ENCODE peak calls at places on chromosomes 6 and 20, in seven cellular contexts. One of them, this sample, is unnamed.

GRCh38 chr20:31523361-31524283 is 9.4 kb downstream of the HM13 start:
- DNase-seq in IMR-90: peak
- DNase-seq in H9: no peak
- DNase-seq in mesenchymal stem cell: peak
- DNase-seq in mesendoderm: no peak
- DNase-seq in H1: no peak
- DNase-seq in trophoblast cell: peak
- DNase-seq in this sample: no peak

GRCh38 chr20:5657190-5657872 is 92.9 kb upstream of the SHLD1 start:
- DNase-seq in mesenchymal stem cell: peak
- DNase-seq in IMR-90: peak
- DNase-seq in trophoblast cell: peak
- DNase-seq in H9: no peak
- DNase-seq in H1: no peak
- DNase-seq in mesendoderm: no peak
- DNase-seq in this sample: no peak

GRCh38 chr20:10720550-10720949 is 46.8 kb upstream of the JAG1 start:
- DNase-seq in H9: no peak
- DNase-seq in IMR-90: no peak
- DNase-seq in mesendoderm: no peak
- DNase-seq in H1: no peak
- DNase-seq in mesenchymal stem cell: no peak
- DNase-seq in trophoblast cell: no peak
- DNase-seq in this sample: no peak

GRCh38 chr6:513961-514360 is 122.4 kb downstream of the IRF4 start:
- DNase-seq in trophoblast cell: no peak
- DNase-seq in mesendoderm: no peak
- DNase-seq in H9: no peak
- DNase-seq in H1: no peak
- DNase-seq in IMR-90: no peak
- DNase-seq in mesenchymal stem cell: no peak
- DNase-seq in this sample: no peak

GRCh38 chr20:51703446-51704287 is 64.5 kb downstream of the ATP9A start:
- DNase-seq in mesendoderm: no peak
- DNase-seq in H9: no peak
- DNase-seq in trophoblast cell: no peak
- DNase-seq in H1: no peak
- DNase-seq in IMR-90: no peak
- DNase-seq in mesenchymal stem cell: peak
- DNase-seq in this sample: no peak

GRCh38 chr6:22764521-22764920 is 195.2 kb downstream of the HDGFL1 start:
- DNase-seq in trophoblast cell: no peak
- DNase-seq in H9: no peak
- DNase-seq in mesendoderm: no peak
- DNase-seq in mesenchymal stem cell: peak
- DNase-seq in H1: no peak
- DNase-seq in IMR-90: peak
- DNase-seq in this sample: no peak

GRCh38 chr6:25899580-25900408 is 25.8 kb upstream of the SLC17A3 start:
- DNase-seq in IMR-90: no peak
- DNase-seq in H1: no peak
- DNase-seq in mesenchymal stem cell: peak
- DNase-seq in trophoblast cell: no peak
- DNase-seq in H9: no peak
- DNase-seq in mesendoderm: no peak
- DNase-seq in this sample: no peak

GRCh38 chr6:16400248-16400760 is 161.9 kb downstream of the GMPR start:
- DNase-seq in trophoblast cell: peak
- DNase-seq in mesenchymal stem cell: no peak
- DNase-seq in mesendoderm: no peak
- DNase-seq in H9: no peak
- DNase-seq in IMR-90: no peak
- DNase-seq in H1: no peak
- DNase-seq in this sample: no peak

GRCh38 chr6:95142661-95143060 is 434.7 kb upstream of the MANEA start:
- DNase-seq in mesendoderm: no peak
- DNase-seq in IMR-90: no peak
- DNase-seq in trophoblast cell: no peak
- DNase-seq in mesenchymal stem cell: no peak
- DNase-seq in H1: no peak
- DNase-seq in H9: no peak
- DNase-seq in this sample: no peak

GRCh38 chr6:169807219-169807618 is 55.8 kb downstream of the ERMARD start:
- DNase-seq in H9: no peak
- DNase-seq in mesenchymal stem cell: no peak
- DNase-seq in IMR-90: no peak
- DNase-seq in mesendoderm: no peak
- DNase-seq in trophoblast cell: no peak
- DNase-seq in H1: no peak
- DNase-seq in this sample: no peak

GRCh38 chr20:22791432-22791831 is 207.1 kb upstream of the FOXA2 start:
- DNase-seq in IMR-90: no peak
- DNase-seq in mesendoderm: no peak
- DNase-seq in H9: no peak
- DNase-seq in trophoblast cell: peak
- DNase-seq in H1: no peak
- DNase-seq in mesenchymal stem cell: no peak
- DNase-seq in this sample: no peak

GRCh38 chr6:161583561-161583960 is 309.7 kb upstream of the AGPAT4 start:
- DNase-seq in H1: no peak
- DNase-seq in mesendoderm: no peak
- DNase-seq in mesenchymal stem cell: no peak
- DNase-seq in H9: no peak
- DNase-seq in IMR-90: no peak
- DNase-seq in trophoblast cell: no peak
- DNase-seq in this sample: no peak

GRCh38 chr6:41288025-41288777 is 1.7 kb upstream of the TREM1 start:
- DNase-seq in mesenchymal stem cell: peak
- DNase-seq in H1: no peak
- DNase-seq in H9: no peak
- DNase-seq in IMR-90: peak
- DNase-seq in trophoblast cell: no peak
- DNase-seq in mesendoderm: no peak
- DNase-seq in this sample: no peak

GRCh38 chr20:12699374-12700228 is 309.2 kb upstream of the SPTLC3 start:
- DNase-seq in mesenchymal stem cell: no peak
- DNase-seq in IMR-90: no peak
- DNase-seq in H1: no peak
- DNase-seq in trophoblast cell: no peak
- DNase-seq in mesendoderm: no peak
- DNase-seq in H9: no peak
- DNase-seq in this sample: no peak

GRCh38 chr6:104954091-104954797 is 2.7 kb upstream of the LIN28B start:
- DNase-seq in IMR-90: no peak
- DNase-seq in mesenchymal stem cell: no peak
- DNase-seq in H9: no peak
- DNase-seq in H1: no peak
- DNase-seq in mesendoderm: peak
- DNase-seq in trophoblast cell: no peak
- DNase-seq in this sample: no peak

GRCh38 chr6:53887318-53887717 is 92.5 kb downstream of the LRRC1 start:
- DNase-seq in H1: no peak
- DNase-seq in mesendoderm: no peak
- DNase-seq in IMR-90: no peak
- DNase-seq in mesenchymal stem cell: no peak
- DNase-seq in H9: no peak
- DNase-seq in trophoblast cell: no peak
- DNase-seq in this sample: no peak

GRCh38 chr6:154613137-154613676 is 102.7 kb upstream of the CNKSR3 start:
- DNase-seq in mesendoderm: no peak
- DNase-seq in trophoblast cell: peak
- DNase-seq in H9: no peak
- DNase-seq in IMR-90: peak
- DNase-seq in mesenchymal stem cell: peak
- DNase-seq in H1: no peak
- DNase-seq in this sample: no peak

GRCh38 chr20:3313681-3314080 is 74.7 kb upstream of the SLC4A11 start:
- DNase-seq in mesendoderm: no peak
- DNase-seq in H9: no peak
- DNase-seq in trophoblast cell: no peak
- DNase-seq in IMR-90: no peak
- DNase-seq in H1: no peak
- DNase-seq in mesenchymal stem cell: peak
- DNase-seq in this sample: no peak

GRCh38 chr6:108763931-108764579 is 84.2 kb upstream of the ARMC2 start:
- DNase-seq in mesendoderm: no peak
- DNase-seq in H9: no peak
- DNase-seq in mesenchymal stem cell: no peak
- DNase-seq in IMR-90: no peak
- DNase-seq in trophoblast cell: no peak
- DNase-seq in H1: peak
- DNase-seq in this sample: no peak

GRCh38 chr6:30931959-30932645 is at the start of gene SFTA2:
- DNase-seq in H1: no peak
- DNase-seq in mesenchymal stem cell: no peak
- DNase-seq in mesendoderm: no peak
- DNase-seq in H9: no peak
- DNase-seq in trophoblast cell: no peak
- DNase-seq in IMR-90: no peak
- DNase-seq in this sample: no peak

GRCh38 chr6:133130863-133131262 is 110.3 kb upstream of the EYA4 start:
- DNase-seq in mesenchymal stem cell: no peak
- DNase-seq in mesendoderm: peak
- DNase-seq in H1: no peak
- DNase-seq in H9: no peak
- DNase-seq in trophoblast cell: peak
- DNase-seq in IMR-90: peak
- DNase-seq in this sample: no peak

GRCh38 chr6:132122176-132122575 is 171.0 kb upstream of the CCN2 start:
- DNase-seq in H1: no peak
- DNase-seq in mesendoderm: no peak
- DNase-seq in IMR-90: no peak
- DNase-seq in H9: no peak
- DNase-seq in trophoblast cell: no peak
- DNase-seq in mesenchymal stem cell: peak
- DNase-seq in this sample: no peak

GRCh38 chr6:121247386-121247785 is 86.9 kb downstream of the TBC1D32 start:
- DNase-seq in H9: no peak
- DNase-seq in H1: no peak
- DNase-seq in IMR-90: peak
- DNase-seq in trophoblast cell: no peak
- DNase-seq in mesendoderm: no peak
- DNase-seq in mesenchymal stem cell: peak
- DNase-seq in this sample: no peak

GRCh38 chr20:59159091-59159821 is 4.4 kb upstream of the ZNF831 start:
- DNase-seq in mesendoderm: peak
- DNase-seq in mesenchymal stem cell: no peak
- DNase-seq in H9: peak
- DNase-seq in H1: peak
- DNase-seq in trophoblast cell: no peak
- DNase-seq in IMR-90: no peak
- DNase-seq in this sample: no peak

GRCh38 chr20:49594143-49594928 is 26.4 kb upstream of the PTGIS start:
- DNase-seq in IMR-90: peak
- DNase-seq in mesenchymal stem cell: no peak
- DNase-seq in trophoblast cell: peak
- DNase-seq in H9: no peak
- DNase-seq in mesendoderm: no peak
- DNase-seq in H1: no peak
- DNase-seq in this sample: no peak

GRCh38 chr20:44208770-44209169 is 1.8 kb downstream of the OSER1 start:
- DNase-seq in trophoblast cell: peak
- DNase-seq in H1: no peak
- DNase-seq in H9: no peak
- DNase-seq in mesenchymal stem cell: peak
- DNase-seq in mesendoderm: no peak
- DNase-seq in IMR-90: peak
- DNase-seq in this sample: no peak
- H3K27ac ChIP-seq in trophoblast cell: no peak
- H3K27ac ChIP-seq in H1: no peak
- H3K27ac ChIP-seq in H9: no peak
- H3K27ac ChIP-seq in mesenchymal stem cell: no peak
- H3K27ac ChIP-seq in mesendoderm: no peak
- H3K27ac ChIP-seq in IMR-90: peak
- H3K27ac ChIP-seq in this sample: no peak

DNA sequence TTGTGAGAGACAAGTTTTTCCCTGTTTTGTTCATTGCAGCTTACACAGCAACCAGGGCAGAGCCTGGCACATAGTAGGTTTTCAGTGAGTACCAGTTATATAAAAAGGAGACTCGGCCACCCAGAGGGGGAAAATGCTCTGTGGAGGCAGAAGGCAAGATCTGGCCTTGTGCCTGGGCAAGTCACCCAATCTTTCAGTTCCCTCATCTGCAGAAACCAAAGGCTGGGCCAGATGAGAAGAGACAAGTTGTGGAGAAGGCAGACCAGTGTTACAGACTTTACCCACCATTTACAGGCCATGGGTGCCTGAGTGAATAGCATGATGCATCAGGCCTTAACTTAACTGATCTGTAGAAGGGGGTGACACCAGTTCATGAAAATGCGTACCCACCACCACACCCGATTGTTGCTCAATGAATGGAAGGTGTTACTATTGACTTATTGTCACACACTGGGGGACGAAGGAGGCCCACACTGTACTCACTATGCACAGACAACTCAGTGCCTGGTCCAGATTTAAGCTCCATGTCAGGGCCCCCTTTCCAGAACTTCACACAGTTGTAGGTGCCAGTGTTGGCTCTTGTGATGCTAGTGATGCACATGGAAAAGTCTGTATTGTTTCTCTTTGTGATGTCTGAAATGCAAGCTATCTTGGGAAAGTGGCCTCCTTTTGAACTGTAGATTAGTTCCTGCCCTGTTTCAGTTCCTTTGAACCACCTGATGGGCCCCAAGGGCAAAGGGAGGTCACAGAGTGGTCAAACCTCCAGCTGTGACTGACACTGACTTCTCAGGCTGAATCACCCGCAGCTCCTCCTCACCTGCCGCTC is 64.3 kb upstream of the SIRPG start:
- DNase-seq in trophoblast cell: no peak
- DNase-seq in mesendoderm: peak
- DNase-seq in H9: peak
- DNase-seq in H1: peak
- DNase-seq in IMR-90: no peak
- DNase-seq in mesenchymal stem cell: no peak
- DNase-seq in this sample: no peak
- H3K9ac ChIP-seq in trophoblast cell: no peak
- H3K9ac ChIP-seq in mesendoderm: no peak
- H3K9ac ChIP-seq in H9: no peak
- H3K9ac ChIP-seq in H1: no peak
- H3K9ac ChIP-seq in IMR-90: no peak
- H3K9ac ChIP-seq in mesenchymal stem cell: no peak
- H3K9ac ChIP-seq in this sample: no peak

DNA sequence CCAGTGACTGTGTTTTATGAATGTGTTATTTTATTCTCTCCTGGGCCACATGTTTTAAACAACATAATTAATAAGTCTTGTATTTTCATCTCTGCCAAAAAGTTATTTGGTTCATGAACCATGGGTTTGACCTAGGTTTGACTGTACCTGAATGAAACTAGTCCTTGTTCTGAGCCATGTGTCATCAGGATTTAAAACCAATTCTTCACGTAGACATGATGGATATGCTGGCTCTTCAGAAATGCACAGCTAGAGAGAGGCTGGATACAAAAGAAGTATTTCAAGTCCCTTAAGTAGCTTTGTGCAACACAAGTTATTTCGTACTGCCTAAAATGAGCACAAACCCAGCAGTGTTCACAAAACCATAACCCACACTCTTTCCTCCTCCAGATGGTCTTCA is 116.1 kb downstream of the IBTK start:
- DNase-seq in IMR-90: no peak
- DNase-seq in mesendoderm: no peak
- DNase-seq in H9: no peak
- DNase-seq in trophoblast cell: no peak
- DNase-seq in mesenchymal stem cell: no peak
- DNase-seq in H1: no peak
- DNase-seq in this sample: no peak
- H3K4ac ChIP-seq in IMR-90: no peak
- H3K4ac ChIP-seq in mesendoderm: no peak
- H3K4ac ChIP-seq in H9: no peak
- H3K4ac ChIP-seq in trophoblast cell: no peak
- H3K4ac ChIP-seq in mesenchymal stem cell: no peak
- H3K4ac ChIP-seq in H1: no peak
- H3K4ac ChIP-seq in this sample: no peak

GRCh38 chr6:158322724-158323560 is 10.7 kb downstream of the TULP4 start:
- DNase-seq in IMR-90: peak
- DNase-seq in H9: no peak
- DNase-seq in trophoblast cell: no peak
- DNase-seq in H1: no peak
- DNase-seq in mesendoderm: no peak
- DNase-seq in mesenchymal stem cell: peak
- DNase-seq in this sample: no peak
- H3K27ac ChIP-seq in IMR-90: no peak
- H3K27ac ChIP-seq in H9: no peak
- H3K27ac ChIP-seq in trophoblast cell: no peak
- H3K27ac ChIP-seq in H1: no peak
- H3K27ac ChIP-seq in mesendoderm: no peak
- H3K27ac ChIP-seq in mesenchymal stem cell: no peak
- H3K27ac ChIP-seq in this sample: no peak

This sample was measured in neuronal stem cell.